ENCODE peak calls at places on chromosome 4, in five cellular contexts. Z is NCI-H69, S is cardiac muscle cell, C is HTR-8/SVneo, W is H4. J is an unnamed sample.

GRCh38 chr4:65834707-65835106 is 164.4 kb upstream of the EPHA5 start:
- DNase-seq in S (no peak), C (no peak), W (no peak), Z (no peak), J (no peak)

GRCh38 chr4:106186201-106186600 is 129.8 kb downstream of the TBCK start:
- DNase-seq in W (no peak), C (no peak), S (no peak), Z (no peak), J (no peak)

GRCh38 chr4:1766336-1767057 is 26.6 kb upstream of the FGFR3 start:
- DNase-seq in S (no peak), W (no peak), C (no peak), Z (no peak), J (no peak)

GRCh38 chr4:29541757-29542156 is 1178.4 kb upstream of the PCDH7 start:
- DNase-seq in S (no peak), Z (no peak), W (no peak), C (no peak), J (no peak)

GRCh38 chr4:105923507-105924238 is 28.4 kb downstream of the NPNT start:
- DNase-seq in W (no peak), S (peak), C (no peak), Z (no peak), J (no peak)

GRCh38 chr4:15906024-15906443 is 32.5 kb downstream of the FGFBP1 start:
- DNase-seq in S (no peak), Z (peak), W (no peak), C (no peak), J (no peak)

GRCh38 chr4:16418814-16419213 is 192.5 kb upstream of the TAPT1 start:
- DNase-seq in Z (no peak), W (peak), S (peak), C (no peak), J (no peak)

GRCh38 chr4:1991596-1992434 is 17.0 kb downstream of the NELFA start:
- DNase-seq in Z (no peak), S (no peak), W (no peak), C (no peak), J (no peak)

GRCh38 chr4:27278615-27279014 is 418.0 kb downstream of the STIM2 start:
- DNase-seq in S (peak), C (peak), Z (no peak), W (no peak), J (no peak)

GRCh38 chr4:173288698-173289350 is 45.3 kb downstream of the HMGB2 start:
- DNase-seq in C (no peak), S (peak), W (no peak), Z (no peak), J (no peak)

GRCh38 chr4:183349673-183350072 is 27.4 kb upstream of the CLDN24 start:
- DNase-seq in Z (no peak), C (no peak), W (no peak), S (peak), J (no peak)

GRCh38 chr4:44351069-44351468 is 97.5 kb downstream of the KCTD8 start:
- DNase-seq in S (no peak), W (no peak), C (no peak), Z (no peak), J (no peak)

GRCh38 chr4:14910411-14910810 is 91.9 kb upstream of the CPEB2 start:
- DNase-seq in C (no peak), Z (no peak), S (peak), W (no peak), J (no peak)

GRCh38 chr4:34323549-34324325 is 1920.6 kb downstream of the ARAP2 start:
- DNase-seq in C (no peak), S (peak), W (no peak), Z (peak), J (no peak)